ENCODE peak calls at places on chromosomes 16 and 17, in five cellular contexts. M, H, F, G and O are unnamed samples.

GRCh38 chr17:56834380-56835258 is 668 bp downstream of the DGKE start:
- DNase-seq in M (peak), H (no peak), F (peak), G (peak), O (no peak)

GRCh38 chr17:29069526-29070041 is 26.6 kb downstream of the PIPOX start:
- DNase-seq in M (no peak), H (no peak), F (peak), G (no peak), O (no peak)

GRCh38 chr17:79835470-79835899 is 3.8 kb downstream of the CBX4 start:
- DNase-seq in M (no peak), H (no peak), F (no peak), G (no peak), O (no peak)

GRCh38 chr16:70252355-70252988 is 732 bp upstream of the EXOSC6 start:
- DNase-seq in M (peak), H (no peak), F (no peak), G (no peak), O (peak)

GRCh38 chr17:33990943-33991706 is 264.0 kb upstream of the CCL2 start:
- DNase-seq in M (no peak), H (no peak), F (no peak), G (no peak), O (no peak)

GRCh38 chr17:17732892-17733670 is 51.8 kb downstream of the RAI1 start:
- DNase-seq in M (peak), H (no peak), F (peak), G (no peak), O (peak)

GRCh38 chr17:55264273-55264639 is 504 bp upstream of the HLF start:
- DNase-seq in M (no peak), H (no peak), F (no peak), G (no peak), O (no peak)

GRCh38 chr16:31105677-31106213 is 2.4 kb upstream of the BCKDK start:
- DNase-seq in M (peak), H (peak), F (peak), G (peak), O (peak)

GRCh38 chr17:73404246-73404645 is 92.4 kb upstream of the CDC42EP4 start:
- DNase-seq in M (no peak), H (no peak), F (no peak), G (no peak), O (no peak)

GRCh38 chr16:70250748-70251650 is 741 bp downstream of the EXOSC6 start:
- DNase-seq in M (peak), H (no peak), F (peak), G (peak), O (peak)

GRCh38 chr16:13178318-13178717 is 276.9 kb downstream of the SHISA9 start:
- DNase-seq in M (no peak), H (no peak), F (no peak), G (no peak), O (no peak)

GRCh38 chr16:12009922-12010321 is 33.4 kb downstream of the SNX29 start:
- DNase-seq in M (no peak), H (no peak), F (no peak), G (no peak), O (no peak)

GRCh38 chr17:12256380-12256995 is 235.8 kb downstream of the MAP2K4 start:
- DNase-seq in M (peak), H (no peak), F (peak), G (peak), O (peak)

GRCh38 chr17:44108440-44109311 is 14.8 kb downstream of the HDAC5 start:
- DNase-seq in M (peak), H (peak), F (peak), G (peak), O (peak)

GRCh38 chr17:34720760-34721159 is 141.4 kb downstream of the TMEM132E start:
- DNase-seq in M (no peak), H (no peak), F (no peak), G (no peak), O (no peak)

GRCh38 chr16:84360170-84360569 is 8.2 kb upstream of the ATP2C2 start:
- DNase-seq in M (no peak), H (no peak), F (no peak), G (no peak), O (no peak)

GRCh38 chr17:71071837-71072236 is 902.5 kb downstream of the KCNJ2 start:
- DNase-seq in M (peak), H (no peak), F (peak), G (no peak), O (peak)

GRCh38 chr16:57510016-57510871 is 24.0 kb upstream of the DOK4 start:
- DNase-seq in M (no peak), H (no peak), F (no peak), G (no peak), O (no peak)

GRCh38 chr17:7705269-7706255 is 560 bp downstream of the EFNB3 start:
- DNase-seq in M (no peak), H (no peak), F (no peak), G (no peak), O (no peak)

GRCh38 chr17:81039096-81039495 is 4.1 kb downstream of the BAIAP2 start:
- DNase-seq in M (no peak), H (no peak), F (no peak), G (no peak), O (no peak)

GRCh38 chr17:81039854-81040758 is 5.2 kb downstream of the BAIAP2 start:
- DNase-seq in M (peak), H (no peak), F (peak), G (no peak), O (peak)

GRCh38 chr17:81042606-81043005 is 7.7 kb downstream of the BAIAP2 start:
- DNase-seq in M (no peak), H (no peak), F (no peak), G (no peak), O (no peak)

GRCh38 chr17:81043319-81043724 is 8.4 kb downstream of the BAIAP2 start:
- DNase-seq in M (no peak), H (no peak), F (no peak), G (no peak), O (no peak)

GRCh38 chr17:81040791-81041337 is 5.9 kb downstream of the BAIAP2 start:
- DNase-seq in M (no peak), H (no peak), F (peak), G (no peak), O (peak)
- TF ChIP-seq CTCF in M (peak), H (no peak), F (peak), G (peak), O (peak)

GRCh38 chr17:46883871-46884270 is 32.5 kb downstream of the WNT9B start:
- DNase-seq in M (no peak), H (no peak), F (no peak), G (no peak), O (no peak)

GRCh38 chr17:46884552-46884951 is 33.2 kb downstream of the WNT9B start:
- DNase-seq in M (no peak), H (no peak), F (no peak), G (no peak), O (no peak)

GRCh38 chr17:46887717-46888116 is 35.2 kb upstream of the GOSR2 start:
- DNase-seq in M (no peak), H (no peak), F (no peak), G (no peak), O (no peak)

GRCh38 chr17:46885956-46886663 is 34.7 kb downstream of the WNT9B start:
- DNase-seq in M (no peak), H (no peak), F (no peak), G (no peak), O (no peak)

DNA sequence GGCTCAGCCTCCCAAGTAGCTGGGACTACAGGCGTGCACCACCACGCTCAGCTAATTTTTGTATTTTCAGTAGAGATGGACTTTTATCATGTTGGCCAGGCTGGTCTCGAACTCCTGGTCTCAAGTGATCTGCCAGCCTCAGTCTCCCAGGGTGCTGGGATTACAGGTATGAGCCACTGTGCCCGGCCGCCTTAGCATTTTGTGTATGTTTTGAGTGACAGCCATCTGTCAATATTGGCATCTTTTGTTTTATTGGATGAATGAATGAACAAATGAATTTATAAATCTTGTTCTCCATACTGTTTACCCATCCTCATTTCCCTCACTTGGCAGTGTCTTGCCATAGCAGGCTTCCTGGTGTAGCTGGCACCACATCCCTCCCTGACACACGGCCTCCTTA is 34.0 kb downstream of the WNT9B start:
- DNase-seq in M (no peak), H (no peak), F (no peak), G (no peak), O (no peak)
- H3K4me3 ChIP-seq in M (no peak), H (no peak), F (no peak), G (no peak), O (no peak)

DNA sequence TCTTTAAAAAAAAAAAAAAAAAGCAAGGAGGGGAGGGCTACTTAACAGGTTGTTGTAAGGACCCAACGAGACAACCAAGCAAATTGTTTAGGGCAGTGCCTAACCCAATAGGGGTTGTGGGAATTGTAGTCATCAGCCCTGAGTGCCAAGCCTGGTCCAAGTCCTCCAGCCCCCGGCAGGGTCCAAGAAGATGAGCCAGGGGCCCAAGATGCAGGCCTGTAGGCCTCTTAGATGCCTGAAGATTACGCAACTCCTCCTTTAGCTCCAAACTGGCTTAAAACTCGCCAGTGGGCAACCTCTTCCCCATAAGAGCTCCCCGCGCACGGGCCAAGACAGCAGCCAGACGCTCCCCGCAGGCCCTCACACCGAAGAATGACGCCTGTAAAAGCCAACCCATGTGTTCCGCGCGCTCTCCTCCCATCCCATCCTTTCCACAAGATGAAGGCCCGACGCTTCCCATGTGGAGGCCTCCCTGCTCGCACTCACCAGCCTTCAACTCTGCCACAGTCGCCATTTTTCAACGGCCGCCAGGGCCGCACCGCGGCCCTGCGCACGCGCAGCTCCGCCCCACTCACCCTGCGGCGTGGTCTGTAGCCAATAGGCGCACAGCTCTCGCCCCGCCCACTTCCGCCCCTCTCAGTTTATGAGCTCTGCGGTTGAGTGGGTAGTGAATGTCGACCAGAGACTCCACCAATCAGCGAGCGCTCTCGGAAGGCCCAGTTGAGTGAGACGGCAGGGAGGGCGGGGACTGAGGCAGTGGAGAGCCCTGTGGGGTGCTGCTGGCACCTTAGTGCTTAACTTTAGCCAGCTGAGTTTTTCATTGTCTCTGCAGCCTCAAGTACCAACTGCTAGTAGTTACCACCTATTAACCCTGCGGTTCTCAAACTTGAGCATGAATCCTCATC is at the start of gene CEP20:
- DNase-seq in M (peak), H (peak), F (peak), G (peak), O (peak)
- TF ChIP-seq CTCF in M (no peak), H (peak), F (no peak), G (peak), O (peak)

GRCh38 chr16:3173892-3174617 is 13.9 kb upstream of the OR1F1 start:
- DNase-seq in M (no peak), H (no peak), F (no peak), G (no peak), O (no peak)

GRCh38 chr16:3171181-3171854 is 16.7 kb upstream of the OR1F1 start:
- DNase-seq in M (no peak), H (no peak), F (no peak), G (no peak), O (no peak)

GRCh38 chr16:3175157-3176153 is 12.5 kb upstream of the OR1F1 start:
- DNase-seq in M (no peak), H (no peak), F (peak), G (no peak), O (no peak)

GRCh38 chr16:3171855-3172593 is 16.0 kb upstream of the OR1F1 start:
- DNase-seq in M (no peak), H (no peak), F (no peak), G (no peak), O (no peak)

DNA sequence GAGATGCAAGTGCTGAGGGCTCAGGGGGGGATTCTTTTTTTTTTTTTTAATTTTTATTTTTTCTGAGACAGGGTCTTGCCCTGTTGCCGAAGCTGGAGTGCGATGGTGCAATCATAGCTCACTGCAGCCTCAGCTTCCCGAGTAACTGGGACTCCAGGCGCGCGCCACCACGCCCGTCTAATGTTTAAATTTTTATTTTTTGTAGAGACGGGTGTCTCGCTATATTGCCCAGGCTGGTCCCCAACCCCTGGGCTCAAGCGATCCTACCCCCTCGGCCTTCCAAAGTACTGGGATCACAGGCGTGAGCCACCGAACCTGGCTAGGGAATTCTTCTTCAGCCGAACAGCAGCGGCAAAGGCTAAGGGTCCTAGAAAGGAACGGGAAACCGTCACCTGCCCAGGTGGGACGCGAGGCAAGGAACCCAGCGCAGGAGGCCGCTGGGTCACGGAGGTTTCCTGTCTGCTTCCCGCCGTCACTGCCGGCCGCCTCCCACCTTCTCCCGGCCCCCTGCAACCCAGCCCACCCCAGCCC is 13.3 kb upstream of the OR1F1 start:
- DNase-seq in M (no peak), H (no peak), F (no peak), G (no peak), O (no peak)
- H3K4me3 ChIP-seq in M (no peak), H (no peak), F (no peak), G (no peak), O (no peak)

GRCh38 chr16:82368041-82368440 is 198.0 kb upstream of the MPHOSPH6 start:
- DNase-seq in M (peak), H (no peak), F (peak), G (no peak), O (peak)
- TF ChIP-seq CTCF in M (peak), H (peak), F (peak), G (no peak), O (peak)